ENCODE peak calls at places on chromosomes 7 and 10, in nine cellular contexts. N is MM.1S, Z is OCI-LY7, I is heart left ventricle, S is colonic mucosa, W is PC-9, J is tibial artery, O is tibial nerve, Q is IMR-90. E is an unnamed sample. For H3K4me1 and H3K36me3, the result is how much of the 10 kb centered on the place peaks cover.

GRCh38 chr10:5585517-5586222 is 60.9 kb downstream of the CALML3 start:
- DNase-seq in Z (no peak), S (no peak), I (no peak), W (no peak), O (no peak), N (no peak), Q (no peak), J (peak), E (peak)

GRCh38 chr10:101749033-101749432 is 26.9 kb downstream of the FGF8 start:
- DNase-seq in I (no peak), Z (no peak), J (no peak), S (no peak), N (no peak), Q (no peak), O (no peak), W (no peak), E (no peak)

GRCh38 chr10:76329891-76330575 is 898.6 kb downstream of the LRMDA start:
- DNase-seq in Z (no peak), O (no peak), W (peak), N (no peak), J (no peak), Q (peak), I (no peak), S (no peak), E (peak)

GRCh38 chr7:95687759-95688343 is 84.5 kb upstream of the DYNC1I1 start:
- DNase-seq in Q (peak), J (no peak), S (no peak), N (peak), Z (peak), W (peak), O (no peak), I (no peak), E (peak)

GRCh38 chr7:130831817-130832481 is 97.9 kb upstream of the KLF14 start:
- DNase-seq in W (no peak), Z (peak), I (no peak), Q (peak), O (no peak), S (no peak), N (peak), J (no peak), E (no peak)

GRCh38 chr10:44628921-44629320 is 244.0 kb upstream of the CXCL12 start:
- DNase-seq in N (no peak), S (no peak), I (no peak), O (no peak), W (no peak), J (no peak), Q (peak), Z (no peak), E (peak)

GRCh38 chr7:14698239-14698638 is 204.3 kb downstream of the DGKB start:
- DNase-seq in S (no peak), N (no peak), O (no peak), I (no peak), Z (no peak), J (no peak), Q (no peak), W (no peak), E (no peak)

GRCh38 chr10:129258570-129258969 is 208.5 kb upstream of the MGMT start:
- DNase-seq in N (no peak), Q (no peak), S (no peak), I (no peak), Z (no peak), J (no peak), W (no peak), O (peak), E (no peak)

GRCh38 chr7:117946201-117946633 is 73.0 kb upstream of the CTTNBP2 start:
- DNase-seq in J (no peak), Z (no peak), W (no peak), I (no peak), Q (peak), N (no peak), S (no peak), O (no peak), E (peak)

GRCh38 chr7:50562126-50562525 is 3.1 kb downstream of the DDC start:
- DNase-seq in I (no peak), O (no peak), N (no peak), J (no peak), Q (no peak), W (no peak), Z (no peak), S (no peak), E (no peak)
- TF ChIP-seq CTCF in I (no peak), O (no peak), N (no peak), J (no peak), Q (no peak), W (no peak), Z (no peak), S (no peak), E (no peak)

GRCh38 chr7:99139031-99139430 is 4.9 kb downstream of the SMURF1 start:
- DNase-seq in O (no peak), Z (no peak), N (no peak), W (no peak), J (no peak), I (no peak), Q (peak), S (no peak), E (peak)
- H3K4me1 ChIP-seq in O (under half), Z (under half), N (under half), W (half or more), J (under half), I (half or more), Q (under half), S (under half), E (under half)

DNA sequence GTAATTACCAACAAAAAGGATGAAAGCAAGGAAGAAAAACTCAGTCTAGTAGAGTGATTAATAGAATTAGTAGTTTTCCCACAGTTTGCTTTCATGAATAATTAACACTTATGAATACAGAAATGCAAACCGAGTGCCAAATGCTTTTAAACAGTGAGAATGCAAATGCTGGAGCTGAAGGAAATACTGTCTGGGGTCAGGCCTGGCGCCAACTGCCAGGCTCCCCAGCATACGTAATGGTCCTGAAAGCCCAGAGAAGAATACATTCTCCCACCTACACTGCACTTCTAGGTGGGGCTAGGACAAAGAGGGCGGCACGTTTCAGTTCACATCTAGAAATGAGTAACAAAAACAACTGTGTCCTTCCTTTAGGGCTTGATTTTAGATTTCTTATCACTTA is 30.0 kb downstream of the GLUD1 start:
- DNase-seq in Q (no peak), I (no peak), Z (no peak), S (no peak), N (no peak), J (no peak), W (no peak), O (no peak), E (no peak)
- H3K36me3 ChIP-seq in Q (under half), I (under half), Z (half or more), S (under half), N (under half), J (half or more), W (under half), O (under half), E (under half)

GRCh38 chr7:371779-372545 is 82.0 kb downstream of the FOXL3 start:
- DNase-seq in I (peak), O (no peak), J (peak), Q (no peak), Z (no peak), W (no peak), S (no peak), N (no peak), E (no peak)

GRCh38 chr7:371119-371778 is 81.3 kb downstream of the FOXL3 start:
- DNase-seq in I (peak), N (no peak), Q (no peak), S (peak), Z (peak), J (peak), W (no peak), O (no peak), E (no peak)

GRCh38 chr7:372939-373791 is 83.2 kb downstream of the FOXL3 start:
- DNase-seq in N (no peak), S (peak), J (peak), I (peak), Z (no peak), Q (no peak), W (no peak), O (no peak), E (no peak)

GRCh38 chr7:373818-374705 is 84.1 kb downstream of the FOXL3 start:
- DNase-seq in N (no peak), S (no peak), J (peak), Z (no peak), I (peak), O (no peak), Q (no peak), W (no peak), E (no peak)

DNA sequence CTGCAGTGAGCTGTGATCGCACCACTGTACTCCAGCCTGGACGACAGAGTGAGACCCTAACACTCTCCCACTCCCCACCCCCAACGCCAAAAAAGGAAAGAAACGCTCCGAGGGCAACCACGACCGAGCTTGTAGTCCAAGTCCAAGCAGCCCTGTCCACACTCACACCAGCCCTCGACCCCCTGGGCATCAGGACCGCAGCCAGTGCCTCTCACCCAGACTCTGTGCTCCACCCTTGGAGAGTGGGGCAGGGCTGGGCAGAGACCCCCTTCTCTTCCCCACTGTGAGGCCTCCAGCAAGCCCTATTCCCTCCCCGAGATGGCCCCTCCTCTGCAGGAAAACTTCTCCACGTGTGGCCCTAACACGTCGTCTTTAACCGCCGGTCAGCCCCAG is 82.6 kb downstream of the FOXL3 start:
- DNase-seq in J (no peak), S (no peak), Z (no peak), W (no peak), O (no peak), Q (no peak), I (no peak), N (no peak), E (no peak)
- TF ChIP-seq CTCF in J (no peak), S (no peak), Z (no peak), W (no peak), O (no peak), Q (no peak), I (no peak), N (no peak), E (no peak)

DNA sequence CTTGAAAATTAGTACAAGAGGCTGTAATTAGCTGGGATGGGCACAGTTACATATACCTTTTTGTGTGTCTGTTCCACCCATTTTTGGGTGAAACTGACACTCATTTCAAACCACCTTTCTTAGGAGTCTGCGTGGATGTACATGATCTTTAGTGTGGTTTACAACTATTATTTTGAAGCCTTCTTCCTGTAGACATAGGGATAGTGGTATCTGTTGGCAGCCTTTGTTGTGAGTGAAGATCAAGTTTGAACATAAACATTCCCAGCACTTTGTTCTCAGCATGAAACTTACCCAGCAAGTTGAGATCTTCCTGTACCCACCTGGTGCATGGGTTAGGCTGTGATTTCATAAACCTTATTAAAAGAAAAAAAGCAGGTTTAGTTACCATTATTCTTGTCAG is 2.0 kb downstream of the BAG3 start:
- DNase-seq in W (no peak), Z (no peak), Q (peak), J (no peak), N (no peak), S (no peak), O (no peak), I (no peak), E (no peak)
- H3K4me1 ChIP-seq in W (half or more), Z (under half), Q (under half), J (under half), N (under half), S (under half), O (under half), I (half or more), E (under half)

GRCh38 chr10:74134240-74134820 is 16.3 kb downstream of the AP3M1 start:
- DNase-seq in I (no peak), S (no peak), O (no peak), W (no peak), J (no peak), Z (no peak), Q (no peak), N (no peak), E (no peak)
- H3K36me3 ChIP-seq in I (half or more), S (under half), O (under half), W (under half), J (half or more), Z (half or more), Q (under half), N (under half), E (under half)

E was measured in mammary epithelial cell.